ENCODE peak calls at places on chromosomes 4 and X, in seven cellular contexts. O, X, V, J, K, C and P are unnamed samples.
A peak's percentile ranks its signal among the peaks of the same experiment; 100 is the strongest.

GRCh38 chrX:7779644-7780043 is 63.3 kb upstream of the VCX start:
- DNase-seq in V (no peak), J (no peak), K (no peak), O (no peak), C (no peak), X (no peak), P (no peak)

GRCh38 chrX:49037883-49038475 is 5.2 kb downstream of the TFE3 start:
- DNase-seq in V (no peak), C (no peak), O (no peak), K (peak; percentile 45), J (no peak), X (no peak), P (no peak)

GRCh38 chr4:114921790-114922581 is 191.4 kb downstream of the NDST4 start:
- DNase-seq in J (no peak), O (no peak), X (no peak), K (no peak), V (no peak), C (no peak), P (no peak)

GRCh38 chrX:44306336-44306735 is 37.1 kb downstream of the EFHC2 start:
- DNase-seq in C (no peak), V (no peak), X (no peak), J (no peak), O (no peak), K (peak; percentile 28), P (no peak)

GRCh38 chr4:80201326-80202151 is 4.2 kb downstream of the PRDM8 start:
- DNase-seq in X (peak; percentile 64), V (no peak), J (no peak), C (no peak), O (peak; percentile 45), K (peak; percentile 78), P (no peak)

GRCh38 chr4:183797041-183797444 is 108.1 kb upstream of the STOX2 start:
- DNase-seq in V (no peak), X (no peak), C (peak; percentile 30), O (peak; percentile 81), K (no peak), J (no peak), P (no peak)

GRCh38 chrX:77785400-77785745 is 643 bp downstream of the ATRX start:
- DNase-seq in O (no peak), C (peak; percentile 2), V (peak; percentile 74), X (no peak), J (peak; percentile 10), K (peak; percentile 16), P (peak; percentile 48)

GRCh38 chr4:147822128-147822527 is 90.2 kb downstream of the ARHGAP10 start:
- DNase-seq in J (peak; percentile 95), V (no peak), K (peak; percentile 72), O (peak; percentile 84), X (no peak), C (peak; percentile 90), P (no peak)

GRCh38 chr4:68872442-68873217 is 56.8 kb downstream of the UGT2B10 start:
- DNase-seq in X (no peak), C (no peak), J (no peak), O (no peak), V (no peak), K (no peak), P (no peak)

GRCh38 chr4:63505714-63506460 is 903.4 kb downstream of the TECRL start:
- DNase-seq in V (no peak), K (no peak), X (no peak), J (no peak), O (no peak), C (no peak), P (no peak)

GRCh38 chr4:107069049-107069448 is 32.9 kb upstream of the DKK2 start:
- DNase-seq in V (no peak), O (no peak), K (peak; percentile 79), C (no peak), X (no peak), J (no peak), P (no peak)

GRCh38 chr4:5802565-5802964 is 90.3 kb downstream of the CRMP1 start:
- DNase-seq in O (no peak), X (no peak), C (no peak), K (no peak), J (no peak), V (no peak), P (no peak)

GRCh38 chr4:142264961-142265360 is 581.1 kb downstream of the INPP4B start:
- DNase-seq in V (no peak), J (no peak), C (no peak), X (no peak), O (no peak), K (peak; percentile 64), P (no peak)

GRCh38 chrX:117429511-117429910 is 687.1 kb downstream of the KLHL13 start:
- DNase-seq in X (no peak), C (no peak), K (no peak), V (no peak), O (no peak), J (no peak), P (no peak)

GRCh38 chr4:184312126-184312525 is 94.5 kb upstream of the ENPP6 start:
- DNase-seq in X (no peak), V (no peak), C (no peak), J (no peak), O (no peak), K (no peak), P (no peak)

GRCh38 chr4:106277140-106277680 is 38.8 kb downstream of the TBCK start:
- DNase-seq in V (no peak), C (no peak), O (no peak), J (no peak), K (no peak), X (no peak), P (no peak)

GRCh38 chr4:54586343-54586953 is 71.3 kb upstream of the KIT start:
- DNase-seq in V (no peak), O (no peak), X (no peak), C (no peak), J (no peak), K (peak; percentile 17), P (no peak)

GRCh38 chr4:152992027-152992426 is 55.9 kb downstream of the FHDC1 start:
- DNase-seq in J (no peak), V (no peak), X (no peak), O (no peak), C (no peak), K (no peak), P (no peak)
- H3K27ac ChIP-seq in J (no peak overlapping the region), V (no peak overlapping the region), X (no peak overlapping the region), O (no peak overlapping the region), C (no peak overlapping the region), K (no peak overlapping the region), P (no peak overlapping the region)

DNA sequence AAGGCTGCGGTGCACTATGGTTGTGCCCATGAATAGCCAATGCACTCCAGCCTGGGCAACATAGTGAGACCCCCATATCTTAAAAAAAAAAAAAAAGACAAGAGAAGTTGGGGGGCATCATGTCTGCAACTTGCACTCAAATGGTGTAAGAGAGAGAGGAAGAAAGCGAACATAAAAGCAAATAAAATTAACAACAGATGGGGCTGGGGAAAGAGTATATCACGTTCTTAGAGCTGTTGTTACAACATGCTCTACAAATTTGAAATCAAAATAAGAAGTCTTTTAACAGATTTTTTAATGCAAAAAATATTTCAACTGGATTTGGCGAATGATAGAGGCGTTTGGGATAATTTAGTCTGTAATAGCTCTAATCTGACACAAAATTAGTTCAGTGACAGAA is 144.9 kb downstream of the FNIP2 start:
- DNase-seq in X (no peak), K (no peak), O (no peak), V (no peak), C (no peak), J (no peak), P (no peak)
- H3K27ac ChIP-seq in X (no peak overlapping the region), K (no peak overlapping the region), O (no peak overlapping the region), V (peak overlapping the region; percentile 51), C (no peak overlapping the region), J (no peak overlapping the region), P (no peak overlapping the region)

DNA sequence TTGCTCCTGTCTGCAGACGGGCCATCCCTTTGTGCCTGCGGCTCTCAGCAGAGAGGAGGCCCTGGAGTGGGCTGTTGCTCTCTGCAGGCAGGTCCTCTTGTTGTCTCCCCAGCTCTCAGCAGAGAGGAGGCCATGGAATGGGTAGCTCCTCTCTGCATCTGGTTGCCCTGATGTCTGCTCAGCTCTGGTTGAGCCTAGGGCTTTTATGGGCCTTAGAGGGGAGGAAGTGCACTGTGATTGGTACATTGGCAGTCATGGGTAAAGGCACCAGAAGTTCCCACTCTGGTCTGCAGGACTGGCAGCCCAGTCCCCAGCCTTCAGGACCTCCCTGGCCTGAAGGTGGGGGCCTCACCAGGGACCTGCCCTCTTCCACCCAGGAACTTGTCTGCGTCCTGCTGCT is 21.5 kb downstream of the SPON2 start:
- DNase-seq in O (peak; percentile 22), K (no peak), V (no peak), C (no peak), J (no peak), X (no peak), P (no peak)
- H3K27ac ChIP-seq in O (no peak overlapping the region), K (no peak overlapping the region), V (no peak overlapping the region), C (no peak overlapping the region), J (no peak overlapping the region), X (no peak overlapping the region), P (no peak overlapping the region)

GRCh38 chr4:152935138-152935537 is 985 bp upstream of the FHDC1 start:
- DNase-seq in X (no peak), O (no peak), J (no peak), K (no peak), V (no peak), C (peak; percentile 35), P (no peak)

GRCh38 chr4:152935661-152936445 is at the start of gene FHDC1:
- DNase-seq in K (peak; percentile 45), V (peak; percentile 80), C (peak; percentile 83), X (no peak), O (peak; percentile 55), J (peak; percentile 32), P (no peak)

GRCh38 chr4:152937535-152938236 is 1.6 kb downstream of the FHDC1 start:
- DNase-seq in C (peak; percentile 14), J (no peak), K (peak; percentile 48), O (peak; percentile 78), X (peak; percentile 8), V (peak; percentile 78), P (no peak)

GRCh38 chr4:152937280-152937534 is 1.1 kb downstream of the FHDC1 start:
- DNase-seq in V (no peak), X (peak; percentile 3), C (no peak), O (peak; percentile 47), K (no peak), J (no peak), P (no peak)

GRCh38 chr4:152936446-152937279 is 540 bp downstream of the FHDC1 start:
- DNase-seq in V (peak; percentile 81), X (peak; percentile 7), K (peak; percentile 44), O (peak; percentile 68), C (peak; percentile 22), J (peak; percentile 17), P (no peak)
- H3K27ac ChIP-seq in V (no peak overlapping the region), X (peak overlapping the region; percentile 16), K (no peak overlapping the region), O (no peak overlapping the region), C (peak overlapping the region; percentile 62), J (no peak overlapping the region), P (no peak overlapping the region)

GRCh38 chr4:27358269-27358668 is 497.6 kb downstream of the STIM2 start:
- DNase-seq in J (no peak), C (no peak), X (no peak), V (no peak), K (no peak), O (no peak), P (no peak)
- H3K27ac ChIP-seq in J (no peak overlapping the region), C (no peak overlapping the region), X (no peak overlapping the region), V (no peak overlapping the region), K (no peak overlapping the region), O (no peak overlapping the region), P (no peak overlapping the region)

GRCh38 chrX:31314921-31315320 is 243.1 kb upstream of the FTHL17 start:
- DNase-seq in X (no peak), C (no peak), K (peak; percentile 70), J (no peak), V (no peak), O (no peak), P (no peak)
- H3K27ac ChIP-seq in X (no peak overlapping the region), C (no peak overlapping the region), K (no peak overlapping the region), J (no peak overlapping the region), V (no peak overlapping the region), O (no peak overlapping the region), P (no peak overlapping the region)